ENCODE peak calls at places on chromosome 19, in six cellular contexts. One of them, this sample, is unnamed.

GRCh38 chr19:48509467-48510194 is 2.0 kb downstream of the LMTK3 start:
- DNase-seq in tibial artery: no peak
- DNase-seq in foreskin fibroblast: no peak
- DNase-seq in right lobe of liver: no peak
- DNase-seq in H9: peak
- DNase-seq in cardiac fibroblast: peak
- DNase-seq in this sample: no peak

GRCh38 chr19:36526581-36526980 is 1.5 kb downstream of the ZNF260 start:
- DNase-seq in cardiac fibroblast: peak
- DNase-seq in right lobe of liver: no peak
- DNase-seq in tibial artery: no peak
- DNase-seq in H9: no peak
- DNase-seq in foreskin fibroblast: no peak
- DNase-seq in this sample: no peak

GRCh38 chr19:43656436-43656835 is 13.5 kb downstream of the PLAUR start:
- DNase-seq in right lobe of liver: no peak
- DNase-seq in tibial artery: no peak
- DNase-seq in foreskin fibroblast: no peak
- DNase-seq in H9: no peak
- DNase-seq in cardiac fibroblast: no peak
- DNase-seq in this sample: no peak

GRCh38 chr19:53037101-53038097 is 7.1 kb upstream of the ERVV-2 start:
- DNase-seq in cardiac fibroblast: peak
- DNase-seq in right lobe of liver: no peak
- DNase-seq in H9: peak
- DNase-seq in foreskin fibroblast: peak
- DNase-seq in tibial artery: no peak
- DNase-seq in this sample: no peak

GRCh38 chr19:13899393-13899792 is 6.5 kb downstream of the BRME1 start:
- DNase-seq in right lobe of liver: no peak
- DNase-seq in tibial artery: no peak
- DNase-seq in foreskin fibroblast: no peak
- DNase-seq in cardiac fibroblast: no peak
- DNase-seq in H9: no peak
- DNase-seq in this sample: no peak

GRCh38 chr19:2578911-2579677 is 103.2 kb downstream of the GADD45B start:
- DNase-seq in tibial artery: peak
- DNase-seq in right lobe of liver: peak
- DNase-seq in H9: peak
- DNase-seq in cardiac fibroblast: peak
- DNase-seq in foreskin fibroblast: peak
- DNase-seq in this sample: peak

GRCh38 chr19:55460670-55461258 is 678 bp downstream of the ISOC2 start:
- DNase-seq in tibial artery: peak
- DNase-seq in right lobe of liver: peak
- DNase-seq in cardiac fibroblast: peak
- DNase-seq in H9: peak
- DNase-seq in foreskin fibroblast: peak
- DNase-seq in this sample: peak

GRCh38 chr19:30719991-30720329 is 347.8 kb downstream of the ZNF536 start:
- DNase-seq in foreskin fibroblast: no peak
- DNase-seq in H9: peak
- DNase-seq in right lobe of liver: no peak
- DNase-seq in cardiac fibroblast: peak
- DNase-seq in tibial artery: no peak
- DNase-seq in this sample: no peak

GRCh38 chr19:23294141-23294540 is 43.9 kb upstream of the ZNF724 start:
- DNase-seq in cardiac fibroblast: no peak
- DNase-seq in right lobe of liver: no peak
- DNase-seq in foreskin fibroblast: no peak
- DNase-seq in H9: no peak
- DNase-seq in tibial artery: no peak
- DNase-seq in this sample: no peak

GRCh38 chr19:40771101-40771539 is 4.2 kb upstream of the MIA start:
- DNase-seq in cardiac fibroblast: peak
- DNase-seq in H9: no peak
- DNase-seq in foreskin fibroblast: no peak
- DNase-seq in right lobe of liver: no peak
- DNase-seq in tibial artery: no peak
- DNase-seq in this sample: no peak

GRCh38 chr19:17671906-17672305 is 16.2 kb downstream of the UNC13A start:
- DNase-seq in right lobe of liver: no peak
- DNase-seq in H9: peak
- DNase-seq in foreskin fibroblast: peak
- DNase-seq in tibial artery: no peak
- DNase-seq in cardiac fibroblast: peak
- DNase-seq in this sample: peak

GRCh38 chr19:30074096-30074495 is 132.1 kb downstream of the URI1 start:
- DNase-seq in H9: no peak
- DNase-seq in tibial artery: peak
- DNase-seq in right lobe of liver: no peak
- DNase-seq in cardiac fibroblast: no peak
- DNase-seq in foreskin fibroblast: no peak
- DNase-seq in this sample: no peak

GRCh38 chr19:18737954-18738351 is 53.2 kb downstream of the COMP start:
- DNase-seq in H9: no peak
- DNase-seq in tibial artery: no peak
- DNase-seq in cardiac fibroblast: no peak
- DNase-seq in right lobe of liver: no peak
- DNase-seq in foreskin fibroblast: no peak
- DNase-seq in this sample: no peak

GRCh38 chr19:46271488-46272197 is 25.2 kb upstream of the HIF3A start:
- DNase-seq in right lobe of liver: no peak
- DNase-seq in H9: no peak
- DNase-seq in foreskin fibroblast: peak
- DNase-seq in tibial artery: no peak
- DNase-seq in cardiac fibroblast: peak
- DNase-seq in this sample: peak

GRCh38 chr19:17942582-17943283 is 9.9 kb downstream of the CCDC124 start:
- DNase-seq in foreskin fibroblast: no peak
- DNase-seq in right lobe of liver: no peak
- DNase-seq in H9: peak
- DNase-seq in cardiac fibroblast: no peak
- DNase-seq in tibial artery: no peak
- DNase-seq in this sample: no peak

GRCh38 chr19:2426661-2427322 is 594 bp downstream of the TIMM13 start:
- DNase-seq in cardiac fibroblast: peak
- DNase-seq in tibial artery: no peak
- DNase-seq in right lobe of liver: peak
- DNase-seq in foreskin fibroblast: peak
- DNase-seq in H9: peak
- DNase-seq in this sample: no peak

GRCh38 chr19:37654833-37655688 is at the start of gene ZFP30:
- DNase-seq in H9: peak
- DNase-seq in foreskin fibroblast: peak
- DNase-seq in tibial artery: peak
- DNase-seq in right lobe of liver: peak
- DNase-seq in cardiac fibroblast: peak
- DNase-seq in this sample: peak

GRCh38 chr19:22331521-22331920 is 45.3 kb downstream of the ZNF729 start:
- DNase-seq in right lobe of liver: no peak
- DNase-seq in cardiac fibroblast: no peak
- DNase-seq in tibial artery: no peak
- DNase-seq in H9: no peak
- DNase-seq in foreskin fibroblast: no peak
- DNase-seq in this sample: no peak

GRCh38 chr19:12666305-12667048 is at the start of the genes MAN2B1 and WDR83:
- DNase-seq in H9: peak
- DNase-seq in cardiac fibroblast: peak
- DNase-seq in tibial artery: peak
- DNase-seq in foreskin fibroblast: peak
- DNase-seq in right lobe of liver: peak
- DNase-seq in this sample: no peak

GRCh38 chr19:14575428-14575980 is 3.6 kb upstream of the NDUFB7 start:
- DNase-seq in right lobe of liver: no peak
- DNase-seq in tibial artery: no peak
- DNase-seq in foreskin fibroblast: no peak
- DNase-seq in H9: no peak
- DNase-seq in cardiac fibroblast: no peak
- DNase-seq in this sample: no peak

GRCh38 chr19:38647966-38648788 is 728 bp downstream of the ACTN4 start:
- DNase-seq in right lobe of liver: no peak
- DNase-seq in foreskin fibroblast: no peak
- DNase-seq in H9: no peak
- DNase-seq in cardiac fibroblast: no peak
- DNase-seq in tibial artery: no peak
- DNase-seq in this sample: no peak

GRCh38 chr19:31512403-31512970 is 163.3 kb upstream of the TSHZ3 start:
- DNase-seq in foreskin fibroblast: no peak
- DNase-seq in H9: no peak
- DNase-seq in tibial artery: no peak
- DNase-seq in right lobe of liver: no peak
- DNase-seq in cardiac fibroblast: no peak
- DNase-seq in this sample: no peak

GRCh38 chr19:43934055-43934984 is 762 bp downstream of the ZNF45 start:
- DNase-seq in H9: no peak
- DNase-seq in tibial artery: no peak
- DNase-seq in right lobe of liver: no peak
- DNase-seq in cardiac fibroblast: peak
- DNase-seq in foreskin fibroblast: no peak
- DNase-seq in this sample: peak

DNA sequence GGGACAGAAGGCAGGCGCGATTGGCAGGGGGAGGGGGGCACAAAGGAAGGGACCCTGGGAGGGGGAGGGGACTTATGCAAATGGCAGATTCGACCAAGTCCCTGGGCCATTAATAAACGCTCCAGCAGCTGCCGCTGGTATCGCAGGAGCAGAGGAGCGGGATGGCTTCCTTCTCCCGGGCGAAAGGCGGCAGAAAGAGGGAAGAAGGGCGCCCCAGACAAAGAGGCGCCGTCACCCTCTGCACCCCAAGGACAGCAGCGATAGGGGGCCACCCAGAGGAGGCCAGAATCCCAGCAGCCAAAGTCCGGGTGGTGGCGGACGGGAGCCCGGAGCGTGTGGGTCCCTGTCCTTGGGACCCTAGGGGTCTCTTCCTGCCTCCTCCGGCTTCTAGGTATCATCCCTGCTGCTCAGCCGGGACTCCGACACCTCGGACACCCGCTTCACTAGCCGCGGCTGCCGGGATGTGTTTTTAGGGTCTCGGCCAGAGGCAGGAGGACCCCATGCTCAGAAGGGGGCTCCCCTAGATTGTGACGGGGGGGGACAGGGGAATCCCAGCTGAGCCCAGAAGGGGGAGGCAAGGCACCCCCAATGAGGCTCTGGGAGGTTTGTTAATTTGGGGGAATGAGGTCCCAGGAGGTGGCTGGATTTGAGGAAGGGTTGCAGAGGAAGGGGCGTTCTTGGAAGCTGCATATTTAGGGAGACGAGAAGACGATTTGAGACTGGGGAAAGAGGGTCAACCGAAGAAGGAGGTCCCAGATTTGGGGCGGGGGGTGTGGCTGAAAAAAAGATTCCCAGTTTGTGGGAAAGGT is 1.7 kb downstream of the PTPRS start:
- DNase-seq in tibial artery: no peak
- DNase-seq in cardiac fibroblast: no peak
- DNase-seq in right lobe of liver: no peak
- DNase-seq in H9: peak
- DNase-seq in foreskin fibroblast: no peak
- DNase-seq in this sample: no peak
- TF ChIP-seq CTCF in tibial artery: no peak
- TF ChIP-seq CTCF in cardiac fibroblast: no peak
- TF ChIP-seq CTCF in right lobe of liver: no peak
- TF ChIP-seq CTCF in H9: no peak
- TF ChIP-seq CTCF in foreskin fibroblast: no peak
- TF ChIP-seq CTCF in this sample: peak

GRCh38 chr19:16605552-16605951 is 22.5 kb downstream of the MED26 start:
- DNase-seq in right lobe of liver: peak
- DNase-seq in H9: no peak
- DNase-seq in tibial artery: no peak
- DNase-seq in cardiac fibroblast: no peak
- DNase-seq in foreskin fibroblast: no peak
- DNase-seq in this sample: no peak
- TF ChIP-seq CTCF in right lobe of liver: no peak
- TF ChIP-seq CTCF in H9: no peak
- TF ChIP-seq CTCF in tibial artery: no peak
- TF ChIP-seq CTCF in cardiac fibroblast: no peak
- TF ChIP-seq CTCF in foreskin fibroblast: no peak
- TF ChIP-seq CTCF in this sample: no peak

DNA sequence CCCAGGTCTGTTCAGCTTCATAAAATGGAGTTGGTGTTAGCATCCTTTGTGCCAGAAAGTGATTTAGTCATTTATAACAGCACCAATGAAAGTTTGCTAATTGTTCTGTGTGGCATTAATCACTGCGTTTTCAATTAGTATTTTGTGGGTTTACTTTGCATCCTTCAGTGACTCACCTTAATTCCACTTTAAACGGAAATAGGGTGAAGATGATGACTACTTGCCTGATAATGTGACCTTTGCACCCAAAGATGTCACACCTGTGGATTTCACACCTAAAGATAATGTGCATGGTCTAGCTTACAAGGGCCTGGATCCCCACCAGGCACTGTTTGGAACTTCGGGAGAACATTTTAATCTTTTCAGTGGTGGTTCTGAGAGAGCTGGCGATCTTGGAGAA is 15.0 kb downstream of the GPATCH1 start:
- DNase-seq in tibial artery: no peak
- DNase-seq in right lobe of liver: no peak
- DNase-seq in cardiac fibroblast: no peak
- DNase-seq in H9: no peak
- DNase-seq in foreskin fibroblast: no peak
- DNase-seq in this sample: no peak
- TF ChIP-seq CTCF in tibial artery: no peak
- TF ChIP-seq CTCF in right lobe of liver: no peak
- TF ChIP-seq CTCF in cardiac fibroblast: no peak
- TF ChIP-seq CTCF in H9: no peak
- TF ChIP-seq CTCF in foreskin fibroblast: no peak
- TF ChIP-seq CTCF in this sample: no peak

GRCh38 chr19:41896581-41896942 is 13.6 kb downstream of the ARHGEF1 start:
- DNase-seq in tibial artery: no peak
- DNase-seq in H9: no peak
- DNase-seq in right lobe of liver: no peak
- DNase-seq in cardiac fibroblast: no peak
- DNase-seq in foreskin fibroblast: no peak
- DNase-seq in this sample: no peak

GRCh38 chr19:41894350-41894749 is 11.4 kb downstream of the ARHGEF1 start:
- DNase-seq in cardiac fibroblast: no peak
- DNase-seq in tibial artery: no peak
- DNase-seq in foreskin fibroblast: no peak
- DNase-seq in H9: no peak
- DNase-seq in right lobe of liver: peak
- DNase-seq in this sample: no peak

GRCh38 chr19:41892173-41892902 is 9.4 kb downstream of the ARHGEF1 start:
- DNase-seq in foreskin fibroblast: no peak
- DNase-seq in right lobe of liver: no peak
- DNase-seq in tibial artery: no peak
- DNase-seq in H9: no peak
- DNase-seq in cardiac fibroblast: no peak
- DNase-seq in this sample: no peak

GRCh38 chr19:41895745-41896580 is 13.0 kb downstream of the ARHGEF1 start:
- DNase-seq in foreskin fibroblast: no peak
- DNase-seq in right lobe of liver: peak
- DNase-seq in cardiac fibroblast: no peak
- DNase-seq in tibial artery: no peak
- DNase-seq in H9: no peak
- DNase-seq in this sample: no peak

DNA sequence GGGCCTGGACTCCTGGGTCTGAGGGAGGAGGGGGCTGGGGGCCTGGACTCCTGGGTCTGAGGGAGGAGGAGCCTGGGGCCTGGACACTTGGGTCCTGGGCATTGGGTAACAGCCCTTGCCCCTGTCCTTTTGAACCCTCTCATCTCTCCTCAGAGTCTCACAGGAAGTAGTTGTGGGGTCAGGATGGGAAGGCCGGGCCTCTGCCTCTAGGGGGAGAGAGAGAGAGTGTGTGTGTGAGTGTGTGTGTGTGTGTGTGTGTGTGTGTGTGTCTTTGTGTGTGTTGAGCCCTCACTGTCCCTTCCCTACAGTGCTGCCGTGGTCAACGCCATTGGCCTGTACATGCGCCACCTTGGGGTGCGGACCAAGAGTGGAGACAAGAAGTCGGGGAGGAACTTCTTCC is 10.9 kb downstream of the ARHGEF1 start:
- DNase-seq in tibial artery: no peak
- DNase-seq in cardiac fibroblast: peak
- DNase-seq in foreskin fibroblast: no peak
- DNase-seq in H9: no peak
- DNase-seq in right lobe of liver: no peak
- DNase-seq in this sample: no peak
- TF ChIP-seq CTCF in tibial artery: no peak
- TF ChIP-seq CTCF in cardiac fibroblast: peak
- TF ChIP-seq CTCF in foreskin fibroblast: peak
- TF ChIP-seq CTCF in H9: no peak
- TF ChIP-seq CTCF in right lobe of liver: no peak
- TF ChIP-seq CTCF in this sample: no peak